ENCODE peak calls at places on chromosomes 6 and 20, in eight cellular contexts. C is heart left ventricle, K is K562, T is transverse colon, B is ovary, Q is prostate gland, M is suprapubic skin, P is IMR-90. E is an unnamed sample.
A peak's percentile ranks its signal among the peaks of the same experiment; 100 is the strongest.

GRCh38 chr20:1761116-1761515 is 103.5 kb upstream of the SIRPG start:
- DNase-seq in B (no peak), M (no peak), T (no peak), C (no peak), P (peak; percentile 94), K (no peak), Q (no peak), E (no peak)

GRCh38 chr6:97207383-97207782 is 75.6 kb downstream of the MMS22L start:
- DNase-seq in T (no peak), K (no peak), M (no peak), Q (no peak), C (no peak), P (no peak), B (no peak), E (no peak)

GRCh38 chr6:125224236-125224861 is 70.8 kb downstream of the TPD52L1 start:
- DNase-seq in B (no peak), T (no peak), K (no peak), C (no peak), M (no peak), Q (no peak), P (peak; percentile 11), E (no peak)

GRCh38 chr6:22035690-22036089 is 261.1 kb downstream of the PRL start:
- DNase-seq in K (no peak), T (no peak), Q (no peak), P (no peak), C (no peak), M (no peak), B (no peak), E (no peak)

GRCh38 chr20:48684501-48685041 is 143.2 kb downstream of the PREX1 start:
- DNase-seq in T (peak; percentile 39), B (no peak), P (no peak), M (no peak), K (no peak), C (no peak), Q (no peak), E (no peak)

GRCh38 chr6:11648889-11649288 is 111.3 kb downstream of the TMEM170B start:
- DNase-seq in K (no peak), C (no peak), T (no peak), B (no peak), P (no peak), Q (no peak), M (no peak), E (no peak)

GRCh38 chr6:154453329-154453728 is 57.2 kb downstream of the CNKSR3 start:
- DNase-seq in T (no peak), B (no peak), Q (no peak), K (no peak), M (no peak), P (no peak), C (no peak), E (no peak)

GRCh38 chr6:27154696-27155095 is 92.8 kb upstream of the PRSS16 start:
- DNase-seq in M (no peak), P (no peak), K (no peak), Q (no peak), B (no peak), T (no peak), C (no peak), E (no peak)

GRCh38 chr6:18503588-18504231 is 116.6 kb downstream of the RNF144B start:
- DNase-seq in T (peak; percentile 50), Q (peak; percentile 71), B (peak; percentile 30), K (peak; percentile 73), P (peak; percentile 85), C (peak; percentile 39), M (no peak), E (peak; percentile 70)

GRCh38 chr20:51661609-51662178 is 106.5 kb downstream of the ATP9A start:
- DNase-seq in T (no peak), B (no peak), M (no peak), K (no peak), Q (no peak), P (peak; percentile 79), C (no peak), E (no peak)

GRCh38 chr6:52741872-52742271 is 21.4 kb downstream of the GSTA2 start:
- DNase-seq in M (no peak), B (no peak), C (no peak), K (no peak), P (no peak), Q (no peak), T (no peak), E (no peak)

GRCh38 chr6:17093692-17094091 is 8.2 kb upstream of the STMND1 start:
- DNase-seq in T (no peak), B (no peak), Q (no peak), M (no peak), C (no peak), K (peak; percentile 4), P (no peak), E (no peak)

GRCh38 chr6:111342913-111343312 is 140.1 kb downstream of the REV3L start:
- DNase-seq in P (peak; percentile 54), Q (no peak), M (no peak), K (no peak), T (no peak), B (no peak), C (no peak), E (no peak)

GRCh38 chr6:89270951-89271721 is 44.0 kb downstream of the GABRR2 start:
- DNase-seq in T (no peak), M (no peak), C (peak; percentile 34), Q (no peak), P (no peak), B (no peak), K (no peak), E (no peak)

GRCh38 chr6:64890609-64891008 is 816.4 kb downstream of the EYS start:
- DNase-seq in M (no peak), C (no peak), T (no peak), P (peak; percentile 47), B (no peak), K (no peak), Q (no peak), E (no peak)

GRCh38 chr20:62523473-62524203 is 47.8 kb upstream of the GATA5 start:
- DNase-seq in M (no peak), P (no peak), T (no peak), B (no peak), Q (no peak), K (peak; percentile 94), C (no peak), E (no peak)

GRCh38 chr6:167146173-167146572 is 11.6 kb downstream of the GPR31 start:
- DNase-seq in C (no peak), M (no peak), P (no peak), B (no peak), T (no peak), Q (no peak), K (no peak), E (peak; percentile 15)

GRCh38 chr6:106801256-106801655 is 171.9 kb downstream of the QRSL1 start:
- DNase-seq in M (no peak), Q (no peak), T (no peak), P (no peak), C (no peak), B (no peak), K (no peak), E (no peak)

GRCh38 chr6:2324166-2324953 is 79.0 kb upstream of the GMDS start:
- DNase-seq in Q (no peak), M (no peak), P (no peak), K (no peak), B (no peak), C (no peak), T (no peak), E (no peak)
- TF ChIP-seq POLR2A in Q (no peak), M (no peak), P (no peak), K (no peak), B (no peak), C (no peak), T (no peak), E (no peak)

GRCh38 chr6:170288091-170288631 is 2.7 kb downstream of the DLL1 start:
- DNase-seq in C (no peak), K (no peak), T (no peak), P (no peak), M (no peak), B (no peak), Q (no peak), E (no peak)
- H3K4me1 ChIP-seq in C (peaks cover 47% of the 10 kb centered on the region), K (no peaks in the 10 kb centered on the region), T (peaks cover 39% of the 10 kb centered on the region), P (no peaks in the 10 kb centered on the region), M (peaks cover 60% of the 10 kb centered on the region), B (peaks cover 23% of the 10 kb centered on the region), Q (no peaks in the 10 kb centered on the region), E (peaks cover 24% of the 10 kb centered on the region)

GRCh38 chr6:39889229-39889628 is 45.0 kb downstream of the MOCS1 start:
- DNase-seq in B (no peak), C (no peak), Q (no peak), K (no peak), T (no peak), P (no peak), M (no peak), E (no peak)

GRCh38 chr6:39886871-39887270 is 47.4 kb downstream of the MOCS1 start:
- DNase-seq in P (no peak), M (no peak), C (no peak), Q (no peak), T (no peak), K (no peak), B (no peak), E (no peak)

GRCh38 chr6:39885691-39886090 is 48.6 kb downstream of the MOCS1 start:
- DNase-seq in T (no peak), B (no peak), C (no peak), M (no peak), P (no peak), Q (no peak), K (no peak), E (peak; percentile 74)

GRCh38 chr6:39884696-39885095 is 49.6 kb downstream of the MOCS1 start:
- DNase-seq in K (no peak), T (no peak), P (peak; percentile 82), Q (no peak), B (no peak), M (no peak), C (no peak), E (no peak)

GRCh38 chr6:39887692-39888450 is 46.4 kb downstream of the MOCS1 start:
- DNase-seq in Q (no peak), P (peak; percentile 95), K (no peak), B (peak; percentile 73), T (peak; percentile 38), M (no peak), C (peak; percentile 91), E (peak; percentile 97)
- TF ChIP-seq POLR2A in Q (no peak), P (no peak), K (no peak), B (no peak), T (no peak), M (no peak), C (no peak), E (no peak)

DNA sequence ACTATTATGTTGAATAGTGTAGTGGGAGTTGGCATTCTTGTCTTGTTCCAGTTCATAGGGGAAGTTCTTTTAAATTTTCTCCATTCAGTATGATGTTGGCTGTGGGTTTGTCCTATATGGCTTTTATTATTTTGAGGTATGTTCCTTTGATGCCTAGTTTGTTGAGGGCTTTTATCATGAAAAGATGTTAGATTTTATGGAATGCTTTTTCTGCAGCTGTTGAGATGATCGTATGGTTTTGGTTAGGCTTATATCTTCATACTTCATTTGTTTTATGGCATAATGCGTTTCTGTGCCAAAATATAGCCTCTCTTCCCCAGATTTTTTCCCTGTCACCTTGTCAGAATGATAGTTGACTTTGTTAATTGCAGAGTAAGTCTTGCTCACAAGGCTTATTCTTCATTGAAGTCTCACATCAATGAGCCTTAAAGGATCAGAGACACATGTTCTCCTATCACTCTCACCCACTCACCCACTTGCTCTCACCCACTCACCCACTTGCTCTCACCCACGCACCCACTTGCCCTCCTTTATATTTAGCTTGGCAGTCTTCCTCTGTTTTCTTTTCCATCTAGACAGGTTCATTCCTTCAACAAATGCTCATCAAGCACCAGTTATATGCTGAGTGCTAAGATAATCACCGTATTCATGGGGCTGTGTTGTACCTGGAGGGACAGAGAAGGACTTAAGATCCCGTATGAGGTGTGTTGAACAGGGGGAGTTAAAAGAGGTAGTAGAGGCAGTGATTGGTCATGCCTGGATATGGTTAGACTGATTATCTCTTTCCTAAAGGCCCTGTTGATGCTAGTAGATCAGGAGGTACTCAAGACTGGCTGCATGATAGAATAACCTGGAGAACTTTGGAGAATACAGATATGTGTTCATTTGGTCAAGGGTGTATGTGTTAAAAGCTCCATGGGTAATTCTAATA is 19.3 kb downstream of the UST start:
- DNase-seq in K (no peak), Q (no peak), M (no peak), B (no peak), T (no peak), P (no peak), C (no peak), E (peak; percentile 68)
- H3K4me1 ChIP-seq in K (no peaks in the 10 kb centered on the region), Q (no peaks in the 10 kb centered on the region), M (peaks cover 22% of the 10 kb centered on the region), B (peaks cover 3% of the 10 kb centered on the region), T (peaks cover 14% of the 10 kb centered on the region), P (peaks cover 7% of the 10 kb centered on the region), C (no peaks in the 10 kb centered on the region), E (peaks cover 63% of the 10 kb centered on the region)

E was measured in thyroid gland.